ENCODE peak calls at places on chromosomes 13 and 19, in four cellular contexts. H is AG04450; Q is fibroblast of lung; P is CD8-positive, alpha-beta memory T cell. C is an unnamed sample.

GRCh38 chr19:4172861-4173473 is 9.4 kb downstream of the SIRT6 start:
- DNase-seq in P (peak), Q (peak), H (no peak), C (no peak)

GRCh38 chr13:65917731-65918130 is 1312.4 kb downstream of the PCDH9 start:
- DNase-seq in H (no peak), Q (no peak), P (no peak), C (no peak)

GRCh38 chr19:41223431-41224234 is 4.6 kb downstream of the AXL start:
- DNase-seq in Q (peak), P (no peak), H (no peak), C (no peak)

GRCh38 chr19:10233946-10234345 is 2.8 kb upstream of the S1PR2 start:
- DNase-seq in P (no peak), H (no peak), Q (no peak), C (no peak)

GRCh38 chr19:49921871-49922755 is 6.9 kb upstream of the ATF5 start:
- DNase-seq in P (no peak), H (peak), Q (peak), C (no peak)

GRCh38 chr13:95660981-95661581 is 15.9 kb upstream of the DNAJC3 start:
- DNase-seq in Q (peak), H (no peak), P (no peak), C (no peak)

GRCh38 chr13:30520571-30520970 is 54.8 kb upstream of the HMGB1 start:
- DNase-seq in P (no peak), H (peak), Q (peak), C (no peak)

GRCh38 chr19:32809254-32809653 is 60.3 kb downstream of the SLC7A9 start:
- DNase-seq in Q (no peak), P (no peak), H (no peak), C (peak)

GRCh38 chr13:109253316-109253715 is 533.1 kb downstream of the IRS2 start:
- DNase-seq in H (no peak), P (no peak), Q (no peak), C (no peak)

DNA sequence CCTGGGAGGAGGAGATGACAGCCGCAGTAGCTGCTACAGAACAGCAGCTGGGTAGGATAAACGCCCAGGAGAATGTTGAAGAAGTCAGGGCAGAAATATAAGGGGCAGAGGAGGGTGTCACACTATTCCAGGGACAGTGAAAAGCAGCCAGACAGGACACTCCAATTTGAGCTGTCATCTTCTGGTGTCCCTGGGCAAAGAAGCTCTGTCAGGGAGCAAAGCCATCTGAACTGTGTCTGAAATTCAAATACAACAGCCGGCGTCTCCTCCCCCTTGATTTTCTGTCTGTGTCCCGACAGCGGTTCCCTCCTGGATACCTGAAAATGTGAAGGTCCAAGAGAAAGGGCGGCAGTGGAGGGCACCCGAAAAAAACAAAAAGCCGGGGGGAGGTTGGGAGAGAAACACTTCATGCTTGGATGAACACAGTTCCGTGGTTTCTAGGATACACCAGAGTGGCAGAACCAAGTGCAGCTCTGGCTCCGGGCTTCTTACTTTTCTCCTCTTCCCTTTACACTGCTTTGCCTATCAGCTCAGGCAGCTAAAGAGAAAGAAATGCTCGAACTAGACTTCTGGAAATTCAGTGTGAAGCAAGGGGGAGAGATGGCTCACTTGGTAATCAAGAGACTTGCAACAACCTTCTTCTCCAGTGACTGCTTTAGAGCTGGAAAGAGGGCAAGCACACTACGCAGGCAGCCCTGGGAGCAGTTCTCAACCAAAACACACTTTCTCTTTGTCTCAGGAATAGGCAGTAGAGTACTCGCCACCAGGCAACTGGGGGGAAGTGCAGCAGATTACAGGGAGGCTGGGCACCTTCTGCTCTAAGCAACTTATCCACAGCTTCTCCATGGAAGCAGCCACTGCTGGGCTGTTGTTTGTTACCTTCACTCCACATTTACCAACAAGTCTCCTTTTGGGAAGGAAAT is 465.6 kb downstream of the ITGBL1 start:
- DNase-seq in H (no peak), Q (no peak), P (no peak), C (no peak)
- H3K4me3 ChIP-seq in H (no peak), Q (no peak), P (no peak), C (no peak)

DNA sequence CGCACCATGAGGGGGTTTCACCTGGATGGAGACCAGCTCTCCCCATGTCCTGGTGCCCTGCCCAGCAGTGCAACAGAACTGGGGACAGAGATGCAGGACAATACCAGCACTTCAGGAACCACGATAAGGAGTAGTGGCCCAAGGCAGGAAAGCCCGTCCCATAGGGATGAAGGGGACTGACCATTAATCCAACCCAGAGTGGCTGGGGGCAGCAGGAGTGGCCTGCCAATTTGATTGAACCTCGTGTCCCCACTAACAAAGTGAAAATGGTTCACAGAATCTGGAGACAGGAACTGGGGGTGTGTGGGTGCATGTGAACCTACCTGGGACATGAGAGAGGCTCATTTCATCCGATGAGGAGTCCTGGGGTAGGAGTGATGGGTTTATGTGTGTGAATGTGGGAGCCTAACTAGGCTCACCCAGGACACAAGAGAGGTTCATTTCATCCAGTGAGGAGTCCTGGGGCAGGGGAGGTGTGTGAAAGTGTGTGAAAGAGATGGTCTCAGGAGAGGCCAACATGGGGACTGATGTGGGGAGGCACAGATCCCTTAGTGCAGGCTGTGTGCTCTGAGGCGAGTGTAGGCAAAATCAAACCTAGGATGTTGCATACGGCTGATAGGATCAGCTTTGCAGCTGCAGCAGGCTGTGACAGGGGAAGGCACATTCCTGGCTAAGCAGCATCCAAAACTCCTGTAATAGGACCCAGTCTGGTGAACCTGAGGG is 98.2 kb downstream of the ZNF429 start:
- DNase-seq in H (no peak), Q (no peak), P (no peak), C (no peak)
- H3K4me3 ChIP-seq in H (no peak), Q (peak), P (peak), C (peak)

GRCh38 chr19:1073956-1074511 is 7.1 kb downstream of the ARHGAP45 start:
- DNase-seq in Q (no peak), H (no peak), P (peak), C (no peak)

GRCh38 chr19:1072371-1073015 is 5.5 kb downstream of the ARHGAP45 start:
- DNase-seq in Q (no peak), P (no peak), H (no peak), C (no peak)

GRCh38 chr19:1073063-1073955 is 6.3 kb downstream of the ARHGAP45 start:
- DNase-seq in Q (no peak), P (peak), H (no peak), C (no peak)

GRCh38 chr19:1076046-1076386 is 9.0 kb downstream of the ARHGAP45 start:
- DNase-seq in Q (no peak), P (no peak), H (no peak), C (no peak)

GRCh38 chr19:1074512-1075283 is 7.7 kb downstream of the ARHGAP45 start:
- DNase-seq in Q (no peak), P (peak), H (no peak), C (no peak)
- H3K4me3 ChIP-seq in Q (no peak), P (peak), H (no peak), C (peak)

DNA sequence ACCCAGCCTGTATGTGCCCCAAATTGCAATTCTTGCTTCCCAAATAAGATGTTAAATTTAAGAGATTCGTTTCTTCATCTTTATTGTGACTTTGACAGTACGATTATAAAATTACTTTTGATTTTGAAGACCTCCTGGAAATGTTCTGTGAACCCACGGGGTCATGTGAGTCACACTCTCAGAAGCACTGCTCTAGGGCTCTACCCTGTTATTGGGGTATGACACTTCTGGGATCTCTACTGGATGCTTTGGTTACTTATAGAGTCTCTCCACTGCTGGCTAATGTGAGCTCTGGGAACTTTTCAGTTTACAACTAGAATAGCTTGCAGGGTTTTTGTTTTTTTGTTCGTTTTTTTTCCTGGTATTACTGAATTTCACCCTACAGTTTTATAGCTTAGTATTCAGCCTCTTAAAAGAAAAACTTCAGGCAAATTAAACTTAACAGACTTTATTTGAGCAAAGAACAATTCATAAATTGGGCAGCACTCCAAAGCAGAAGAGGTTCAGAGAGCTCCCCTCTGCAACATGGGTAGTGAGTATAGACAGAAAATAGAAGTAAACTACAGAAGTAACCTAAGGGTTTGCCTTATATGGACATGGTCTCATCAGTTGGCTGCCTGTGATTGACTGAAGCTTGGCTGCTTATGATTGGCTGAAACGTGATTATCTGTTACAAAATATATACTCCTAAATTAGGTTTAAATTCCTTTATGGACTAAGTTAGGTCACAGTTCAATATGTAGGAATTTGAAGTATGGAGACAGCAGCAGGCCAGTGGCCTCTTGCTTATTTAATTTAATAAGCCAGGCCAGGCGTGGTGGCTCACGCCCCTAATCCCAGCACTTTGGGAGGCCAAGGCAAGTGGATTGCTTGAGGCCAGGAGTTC is 28.5 kb upstream of the PSPC1 start:
- DNase-seq in H (no peak), P (no peak), Q (peak), C (no peak)
- H3K4me3 ChIP-seq in H (no peak), P (no peak), Q (no peak), C (no peak)

DNA sequence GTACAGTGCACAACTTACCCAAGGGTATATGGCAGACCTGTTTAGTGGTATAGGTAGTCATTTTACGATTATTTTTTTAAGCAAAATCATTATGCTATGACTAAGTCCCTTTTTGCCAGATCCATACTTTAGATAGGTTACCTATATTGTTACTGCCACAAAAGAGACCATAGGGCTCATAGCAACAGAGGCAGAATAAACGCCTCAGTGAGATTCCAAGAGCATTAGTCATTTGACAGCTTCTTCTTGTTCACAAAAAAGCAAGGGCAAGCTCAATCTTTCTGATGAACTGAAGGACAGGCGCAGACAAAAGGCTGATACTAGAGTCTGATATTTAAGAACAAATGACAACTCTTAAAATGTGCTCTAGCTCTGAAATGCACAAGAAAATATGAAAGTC is 187.4 kb downstream of the EFNB2 start:
- DNase-seq in H (no peak), P (no peak), Q (peak), C (no peak)
- H3K4me3 ChIP-seq in H (no peak), P (no peak), Q (no peak), C (no peak)